ENCODE peak calls at places on chromosomes 12 and 14, in seven cellular contexts. S is HAP-1; N is activated CD8-positive, alpha-beta T cell treated with anti-CD3 and anti-CD28 coated beads for 36 hours; G is adipocyte; W is naive B cell; U is lower lobe of right lung; H is cardiac muscle cell. C is an unnamed sample.

GRCh38 chr12:108896817-108897216 is 16.9 kb downstream of the DAO start:
- DNase-seq in S (no peak), N (no peak), G (no peak), W (no peak), U (no peak), H (no peak), C (no peak)

GRCh38 chr12:126346087-126346486 is 1280.9 kb downstream of the AACS start:
- DNase-seq in S (no peak), N (no peak), G (no peak), W (no peak), U (no peak), H (no peak), C (no peak)

GRCh38 chr12:67366530-67367196 is 97.5 kb downstream of the CAND1 start:
- DNase-seq in S (no peak), N (no peak), G (peak; percentile 58), W (no peak), U (no peak), H (peak; percentile 85), C (no peak)

GRCh38 chr14:53044486-53044885 is 93.6 kb upstream of the FERMT2 start:
- DNase-seq in S (no peak), N (no peak), G (peak; percentile 81), W (no peak), U (no peak), H (peak; percentile 63), C (no peak)

GRCh38 chr12:100356646-100357223 is at the start of gene SLC17A8:
- DNase-seq in S (no peak), N (no peak), G (no peak), W (no peak), U (no peak), H (no peak), C (no peak)

GRCh38 chr14:69963966-69964365 is 84.8 kb downstream of the SMOC1 start:
- DNase-seq in S (no peak), N (no peak), G (no peak), W (no peak), U (no peak), H (no peak), C (no peak)

GRCh38 chr14:75578786-75579781 is 664 bp downstream of the FLVCR2 start:
- DNase-seq in S (no peak), N (no peak), G (no peak), W (no peak), U (peak; percentile 52), H (no peak), C (peak; percentile 62)

GRCh38 chr12:76768566-76768965 is 4.7 kb downstream of the ZDHHC17 start:
- DNase-seq in S (no peak), N (no peak), G (peak; percentile 10), W (no peak), U (no peak), H (no peak), C (no peak)

GRCh38 chr12:48788852-48789775 is at the start of gene ADCY6:
- DNase-seq in S (peak; percentile 84), N (no peak), G (peak; percentile 91), W (no peak), U (peak; percentile 87), H (peak; percentile 78), C (peak; percentile 87)

GRCh38 chr12:15163001-15163400 is 58.2 kb downstream of the RERG start:
- DNase-seq in S (no peak), N (no peak), G (no peak), W (no peak), U (no peak), H (no peak), C (no peak)

GRCh38 chr12:106586535-106586802 is 3.7 kb downstream of the RFX4 start:
- DNase-seq in S (no peak), N (no peak), G (no peak), W (no peak), U (no peak), H (no peak), C (no peak)

GRCh38 chr12:78290606-78291345 is 460.1 kb downstream of the NAV3 start:
- DNase-seq in S (no peak), N (no peak), G (peak; percentile 93), W (no peak), U (no peak), H (peak; percentile 83), C (no peak)

GRCh38 chr12:113900711-113901110 is 65.4 kb downstream of the RBM19 start:
- DNase-seq in S (no peak), N (no peak), G (peak; percentile 41), W (no peak), U (no peak), H (no peak), C (no peak)

GRCh38 chr14:67477926-67478915 is 10.3 kb downstream of the TMEM229B start:
- DNase-seq in S (no peak), N (no peak), G (no peak), W (no peak), U (no peak), H (no peak), C (no peak)

GRCh38 chr12:56146492-56147460 is 5.6 kb upstream of the MYL6B start:
- DNase-seq in S (no peak), N (no peak), G (no peak), W (no peak), U (peak; percentile 22), H (peak; percentile 56), C (peak; percentile 39)

GRCh38 chr12:6362383-6362782 is 13.0 kb downstream of the SCNN1A start:
- DNase-seq in S (no peak), N (no peak), G (no peak), W (no peak), U (no peak), H (no peak), C (no peak)

GRCh38 chr12:29320295-29321090 is 60.5 kb downstream of the ERGIC2 start:
- DNase-seq in S (no peak), N (no peak), G (peak; percentile 48), W (no peak), U (no peak), H (peak; percentile 65), C (no peak)

GRCh38 chr14:91140672-91141071 is 26.8 kb downstream of the DGLUCY start:
- DNase-seq in S (peak; percentile 54), N (no peak), G (peak; percentile 26), W (no peak), U (no peak), H (peak; percentile 41), C (no peak)

GRCh38 chr14:51996148-51996746 is 6.9 kb downstream of the RTRAF start:
- DNase-seq in S (no peak), N (peak; percentile 15), G (peak; percentile 83), W (peak; percentile 33), U (no peak), H (peak; percentile 78), C (peak; percentile 64)

GRCh38 chr12:3712209-3712992 is 40.5 kb downstream of the CRACR2A start:
- DNase-seq in S (no peak), N (no peak), G (no peak), W (no peak), U (no peak), H (no peak), C (no peak)

GRCh38 chr14:76050797-76051392 is 65.3 kb downstream of the IFT43 start:
- DNase-seq in S (peak; percentile 74), N (peak; percentile 72), G (peak; percentile 83), W (peak; percentile 29), U (no peak), H (peak; percentile 76), C (no peak)

GRCh38 chr14:101721951-101722661 is 39.4 kb upstream of the PPP2R5C start:
- DNase-seq in S (no peak), N (peak; percentile 87), G (peak; percentile 16), W (peak; percentile 33), U (no peak), H (peak; percentile 40), C (peak; percentile 84)

GRCh38 chr14:92687681-92688433 is 60.6 kb downstream of the LGMN start:
- DNase-seq in S (no peak), N (no peak), G (no peak), W (no peak), U (peak; percentile 64), H (peak; percentile 25), C (no peak)